ENCODE peak calls at places on chromosomes 11 and 22, in eight cellular contexts. G is right lobe of liver, M is IMR-90, O is neural progenitor cell, V is GM12865, D is AG04450, S is mammary epithelial cell, T is fibroblast of villous mesenchyme. B is an unnamed sample.

GRCh38 chr11:44261800-44262591 is 47.9 kb downstream of the ALX4 start:
- DNase-seq in G (no peak), M (no peak), O (no peak), V (no peak), D (no peak), S (no peak), T (no peak), B (no peak)

GRCh38 chr22:24051568-24051967 is 40.5 kb downstream of the CABIN1 start:
- DNase-seq in G (no peak), M (no peak), O (no peak), V (no peak), D (no peak), S (no peak), T (no peak), B (no peak)

GRCh38 chr11:94455861-94456260 is 37.8 kb downstream of the MRE11 start:
- DNase-seq in G (no peak), M (no peak), O (no peak), V (no peak), D (no peak), S (peak; percentile 70), T (no peak), B (no peak)

GRCh38 chr11:68992743-68993255 is 12.0 kb upstream of the MRGPRD start:
- DNase-seq in G (no peak), M (no peak), O (no peak), V (no peak), D (no peak), S (no peak), T (no peak), B (no peak)

GRCh38 chr22:38724926-38725571 is 19.3 kb downstream of the GTPBP1 start:
- DNase-seq in G (no peak), M (peak; percentile 41), O (peak; percentile 47), V (peak; percentile 46), D (no peak), S (peak; percentile 28), T (peak; percentile 35), B (no peak)

GRCh38 chr11:19199766-19200165 is 2.0 kb downstream of the CSRP3 start:
- DNase-seq in G (no peak), M (no peak), O (no peak), V (no peak), D (no peak), S (no peak), T (no peak), B (no peak)

GRCh38 chr22:47125603-47126002 is 363.2 kb downstream of the TBC1D22A start:
- DNase-seq in G (no peak), M (no peak), O (no peak), V (peak; percentile 18), D (no peak), S (no peak), T (peak; percentile 12), B (no peak)

GRCh38 chr11:3796346-3796745 is 1.0 kb downstream of the NUP98 start:
- DNase-seq in G (no peak), M (no peak), O (no peak), V (no peak), D (no peak), S (no peak), T (no peak), B (no peak)

GRCh38 chr11:107648247-107648646 is 57.3 kb downstream of the ELMOD1 start:
- DNase-seq in G (no peak), M (no peak), O (peak; percentile 77), V (no peak), D (no peak), S (no peak), T (no peak), B (peak; percentile 13)

GRCh38 chr22:29691636-29692326 is 28.0 kb upstream of the CABP7 start:
- DNase-seq in G (no peak), M (no peak), O (no peak), V (no peak), D (no peak), S (no peak), T (no peak), B (no peak)

GRCh38 chr22:38262051-38262795 is 10.6 kb downstream of the TMEM184B start:
- DNase-seq in G (peak; percentile 68), M (no peak), O (peak; percentile 65), V (peak; percentile 83), D (no peak), S (peak; percentile 81), T (peak; percentile 60), B (no peak)

GRCh38 chr11:48169706-48170105 is 46.9 kb upstream of the OR4B1 start:
- DNase-seq in G (no peak), M (peak; percentile 34), O (no peak), V (no peak), D (no peak), S (no peak), T (peak; percentile 74), B (peak; percentile 20)

GRCh38 chr11:34625576-34625975 is 4.7 kb downstream of the EHF start:
- DNase-seq in G (no peak), M (no peak), O (no peak), V (no peak), D (no peak), S (no peak), T (peak; percentile 73), B (no peak)

GRCh38 chr11:85595285-85595884 is 31.8 kb downstream of the DLG2 start:
- DNase-seq in G (no peak), M (peak; percentile 63), O (peak; percentile 53), V (peak; percentile 47), D (peak; percentile 8), S (peak; percentile 8), T (peak; percentile 62), B (no peak)

GRCh38 chr11:85596886-85597285 is 30.3 kb downstream of the DLG2 start:
- DNase-seq in G (no peak), M (no peak), O (no peak), V (no peak), D (no peak), S (no peak), T (no peak), B (no peak)

GRCh38 chr11:85589373-85589772 is 37.8 kb downstream of the DLG2 start:
- DNase-seq in G (no peak), M (no peak), O (peak; percentile 58), V (no peak), D (no peak), S (no peak), T (no peak), B (no peak)

DNA sequence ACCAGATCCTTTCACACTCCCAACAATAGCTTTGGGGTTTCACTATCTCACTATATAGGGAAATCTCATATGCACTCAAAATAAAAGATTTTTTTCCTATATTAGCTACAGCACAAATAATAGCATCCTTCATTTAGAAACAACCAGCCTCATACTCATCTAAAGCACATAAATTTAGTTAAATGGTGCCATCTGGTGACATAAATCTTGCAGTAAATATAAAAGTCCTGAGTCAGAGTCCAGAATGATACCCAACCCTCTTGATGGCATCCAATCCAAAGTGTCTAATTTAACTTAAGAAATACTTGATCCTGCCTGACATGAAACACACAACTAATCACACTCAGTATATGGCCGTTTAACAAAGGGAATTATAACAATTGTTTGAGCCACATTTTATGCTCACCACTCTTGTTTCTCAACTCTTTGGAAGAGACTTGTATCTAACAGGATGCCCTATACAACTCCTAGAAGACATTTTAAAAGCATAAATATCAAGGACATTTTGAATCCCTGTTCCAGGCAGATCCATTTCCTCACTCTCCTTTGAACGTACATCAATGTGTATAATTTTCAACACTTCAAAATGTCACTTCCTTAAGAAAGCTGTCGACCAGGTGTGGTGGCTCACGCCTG is 36.2 kb downstream of the DLG2 start:
- DNase-seq in G (no peak), M (peak; percentile 36), O (peak; percentile 49), V (peak; percentile 6), D (peak; percentile 4), S (peak; percentile 32), T (peak; percentile 21), B (no peak)
- TF ChIP-seq CTCF in G (peak; percentile 13), M (peak; percentile 36), O (peak; percentile 57), V (no peak), D (peak; percentile 32), S (peak; percentile 22), T (peak; percentile 9), B (no peak)

GRCh38 chr11:113994077-113994954 is 19.4 kb downstream of the HTR3A start:
- DNase-seq in G (no peak), M (no peak), O (peak; percentile 76), V (no peak), D (no peak), S (no peak), T (no peak), B (peak; percentile 68)
- TF ChIP-seq CTCF in G (peak; percentile 67), M (peak; percentile 55), O (peak; percentile 80), V (peak; percentile 56), D (peak; percentile 69), S (peak; percentile 51), T (peak; percentile 71), B (peak; percentile 63)

GRCh38 chr11:900545-900944 is 10.1 kb downstream of the CHID1 start:
- DNase-seq in G (no peak), M (no peak), O (no peak), V (no peak), D (no peak), S (no peak), T (no peak), B (no peak)

GRCh38 chr11:897226-898159 is 13.1 kb downstream of the CHID1 start:
- DNase-seq in G (no peak), M (no peak), O (no peak), V (no peak), D (no peak), S (no peak), T (no peak), B (no peak)

GRCh38 chr11:898160-898517 is 12.5 kb downstream of the CHID1 start:
- DNase-seq in G (no peak), M (peak; percentile 11), O (peak; percentile 73), V (no peak), D (no peak), S (no peak), T (peak; percentile 17), B (peak; percentile 30)

GRCh38 chr11:899724-900123 is 10.9 kb downstream of the CHID1 start:
- DNase-seq in G (no peak), M (no peak), O (no peak), V (no peak), D (no peak), S (no peak), T (no peak), B (no peak)

GRCh38 chr11:898540-899190 is 11.9 kb downstream of the CHID1 start:
- DNase-seq in G (no peak), M (no peak), O (peak; percentile 62), V (no peak), D (no peak), S (no peak), T (peak; percentile 21), B (peak; percentile 48)
- TF ChIP-seq CTCF in G (peak; percentile 20), M (peak; percentile 22), O (peak; percentile 49), V (no peak), D (peak; percentile 15), S (no peak), T (peak; percentile 37), B (peak; percentile 3)

DNA sequence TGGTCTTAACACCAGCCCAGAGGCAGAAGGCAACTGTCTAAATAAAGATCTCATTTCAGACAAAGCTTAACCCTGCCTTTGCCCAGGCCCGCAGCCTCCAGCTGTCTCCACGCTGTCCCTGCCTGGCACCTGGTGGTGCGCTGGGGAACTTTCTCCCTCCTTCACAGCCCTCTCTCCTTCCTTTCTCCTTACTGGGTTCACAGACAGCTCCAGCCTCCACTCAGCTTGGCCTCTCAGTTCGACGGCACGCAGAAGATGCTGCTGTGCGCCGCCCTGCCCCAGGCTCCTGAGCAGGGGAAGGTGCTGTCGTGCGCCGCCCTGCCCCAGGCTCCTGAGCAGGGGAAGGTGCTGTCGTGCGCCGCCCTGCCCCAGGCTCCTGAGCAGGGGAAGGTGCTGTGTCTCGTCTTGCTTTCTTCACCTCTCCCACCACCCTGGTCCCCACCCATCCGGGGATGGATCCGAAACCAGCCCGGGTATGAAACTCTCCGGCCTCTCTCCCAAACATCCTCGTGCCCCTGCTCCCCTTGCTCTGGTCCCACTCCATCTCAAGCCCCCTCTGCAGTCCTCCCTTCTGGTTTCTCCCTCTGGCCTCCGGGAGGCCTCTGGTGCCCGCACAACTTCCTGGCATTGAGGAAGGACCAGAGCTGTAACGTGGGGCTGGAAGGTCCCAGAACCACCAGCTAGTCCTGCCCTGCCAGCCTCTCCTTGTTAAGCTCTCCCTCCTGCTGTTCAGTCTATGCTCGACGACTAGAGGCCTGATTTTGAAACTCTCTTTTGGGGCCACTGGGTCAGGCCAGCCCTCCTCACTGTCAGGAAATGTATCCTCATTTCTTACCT is 22.9 kb upstream of the JAM3 start:
- DNase-seq in G (no peak), M (no peak), O (peak; percentile 61), V (no peak), D (no peak), S (no peak), T (peak; percentile 31), B (peak; percentile 49)
- TF ChIP-seq CTCF in G (no peak), M (peak; percentile 37), O (peak; percentile 58), V (peak; percentile 14), D (peak; percentile 58), S (peak; percentile 58), T (peak; percentile 54), B (peak; percentile 51)